ENCODE peak calls at places on chromosomes 6 and 20, in seven cellular contexts. H is brain microvascular endothelial cell, K is aorta, A is IMR-90, L is astrocyte, T is SJCRH30, M is thoracic aorta. V is an unnamed sample. For H3K36me3, the result is how much of the 10 kb centered on the place peaks cover.

GRCh38 chr20:43534791-43535350 is 24.0 kb upstream of the SGK2 start:
- DNase-seq in H (no peak), K (no peak), A (no peak), L (no peak), T (no peak), M (no peak), V (no peak)

GRCh38 chr6:37130704-37131103 is 39.2 kb upstream of the PIM1 start:
- DNase-seq in H (peak), K (peak), A (peak), L (peak), T (no peak), M (peak), V (no peak)

GRCh38 chr6:15577550-15578171 is 85.2 kb downstream of the DTNBP1 start:
- DNase-seq in H (no peak), K (no peak), A (peak), L (no peak), T (no peak), M (no peak), V (no peak)

GRCh38 chr20:16583444-16583843 is 10.2 kb upstream of the KIF16B start:
- DNase-seq in H (no peak), K (no peak), A (peak), L (no peak), T (no peak), M (no peak), V (no peak)

GRCh38 chr6:12490904-12491571 is 200.9 kb downstream of the EDN1 start:
- DNase-seq in H (peak), K (peak), A (peak), L (peak), T (no peak), M (peak), V (no peak)

GRCh38 chr20:56429496-56429895 is 17.4 kb downstream of the CASS4 start:
- DNase-seq in H (peak), K (no peak), A (peak), L (peak), T (no peak), M (no peak), V (no peak)

GRCh38 chr6:36912583-36912982 is 26.8 kb downstream of the C6orf89 start:
- DNase-seq in H (peak), K (no peak), A (peak), L (peak), T (peak), M (no peak), V (peak)

GRCh38 chr6:89387516-89388222 is 24.4 kb downstream of the RRAGD start:
- DNase-seq in H (no peak), K (no peak), A (no peak), L (no peak), T (no peak), M (no peak), V (no peak)

GRCh38 chr6:47288245-47289090 is 21.2 kb downstream of the TNFRSF21 start:
- DNase-seq in H (no peak), K (no peak), A (no peak), L (no peak), T (no peak), M (no peak), V (no peak)

GRCh38 chr6:154842828-154843227 is 109.6 kb downstream of the SCAF8 start:
- DNase-seq in H (no peak), K (no peak), A (no peak), L (no peak), T (peak), M (no peak), V (no peak)

GRCh38 chr6:44179648-44180047 is 21.0 kb downstream of the CAPN11 start:
- DNase-seq in H (no peak), K (no peak), A (no peak), L (no peak), T (no peak), M (no peak), V (no peak)

GRCh38 chr6:44180406-44180805 is 21.8 kb downstream of the CAPN11 start:
- DNase-seq in H (no peak), K (no peak), A (no peak), L (no peak), T (no peak), M (no peak), V (no peak)

GRCh38 chr6:44182911-44183390 is 24.3 kb downstream of the CAPN11 start:
- DNase-seq in H (no peak), K (no peak), A (no peak), L (no peak), T (no peak), M (no peak), V (no peak)

GRCh38 chr6:44179072-44179536 is 20.5 kb downstream of the CAPN11 start:
- DNase-seq in H (no peak), K (no peak), A (no peak), L (no peak), T (no peak), M (no peak), V (no peak)

DNA sequence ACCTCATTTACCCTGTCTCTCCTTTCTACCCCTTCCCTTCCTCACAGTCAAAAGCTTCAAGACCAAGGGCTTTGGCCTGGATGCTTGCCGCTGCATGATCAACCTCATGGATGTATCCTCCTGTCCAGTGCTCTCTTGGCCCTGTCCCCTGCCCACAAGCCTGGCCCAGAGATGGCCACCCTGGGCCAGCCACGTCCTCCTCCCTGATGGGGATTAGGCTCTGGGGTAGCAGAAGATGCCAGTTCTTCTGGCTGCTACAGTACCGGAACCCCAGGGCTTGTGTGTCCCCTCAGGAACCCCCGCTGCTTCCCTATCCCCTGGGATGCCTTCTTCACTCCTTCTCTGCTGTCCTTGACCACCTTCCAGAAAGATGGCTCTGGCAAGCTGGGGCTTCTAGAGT is 22.3 kb downstream of the CAPN11 start:
- DNase-seq in H (no peak), K (no peak), A (no peak), L (no peak), T (no peak), M (no peak), V (no peak)
- H3K36me3 ChIP-seq in H (under half), K (under half), A (under half), L (under half), T (under half), M (under half), V (under half)

DNA sequence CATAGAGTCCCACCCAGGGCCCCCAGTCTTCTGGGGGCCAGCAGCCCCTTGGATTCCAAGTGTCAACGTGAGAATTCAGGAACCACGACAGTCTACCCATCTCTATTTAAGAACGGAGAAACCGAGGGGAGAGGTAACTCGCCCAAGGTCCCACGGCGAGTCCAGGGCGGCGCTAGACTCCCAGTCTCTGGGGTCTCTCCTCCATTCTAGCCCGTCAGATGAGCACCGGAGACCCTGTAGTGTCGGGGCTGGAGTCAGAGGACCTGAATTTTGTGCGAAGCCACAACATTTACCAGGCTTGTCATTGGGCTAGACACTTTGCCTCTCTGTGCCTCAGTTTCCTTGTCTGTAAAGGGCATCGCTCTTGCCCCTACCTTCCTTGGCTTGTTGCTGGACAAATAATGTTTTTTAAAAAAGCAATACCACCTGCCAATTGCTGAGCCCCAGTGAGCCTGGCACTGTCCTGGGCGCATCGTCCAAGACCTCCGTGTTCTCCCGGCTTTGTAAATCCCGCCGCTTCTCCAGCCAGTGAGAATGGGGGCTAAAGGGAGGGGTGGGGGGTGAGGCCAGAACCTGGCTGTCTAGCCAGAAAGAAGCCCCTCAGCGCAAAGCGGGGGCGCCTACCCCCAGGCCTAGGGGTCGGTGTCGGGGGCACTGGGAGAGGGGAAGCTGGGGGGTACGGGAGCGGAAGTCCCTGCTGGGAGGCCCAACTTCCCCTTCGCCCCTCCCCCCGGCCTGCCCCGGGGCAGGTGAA is 91.7 kb downstream of the NCR2 start:
- DNase-seq in H (no peak), K (no peak), A (no peak), L (no peak), T (no peak), M (no peak), V (no peak)
- H3K4me3 ChIP-seq in H (peak), K (no peak), A (no peak), L (no peak), T (peak), M (peak), V (no peak)

GRCh38 chr6:130890531-130890950 is 63.3 kb downstream of the SMLR1 start:
- DNase-seq in H (no peak), K (no peak), A (peak), L (peak), T (no peak), M (no peak), V (no peak)

GRCh38 chr6:130893766-130894165 is 66.6 kb downstream of the SMLR1 start:
- DNase-seq in H (no peak), K (no peak), A (no peak), L (no peak), T (no peak), M (no peak), V (no peak)

GRCh38 chr6:130895516-130895915 is 68.3 kb downstream of the SMLR1 start:
- DNase-seq in H (no peak), K (no peak), A (no peak), L (no peak), T (no peak), M (no peak), V (no peak)

GRCh38 chr6:130896249-130896648 is 69.0 kb downstream of the SMLR1 start:
- DNase-seq in H (no peak), K (no peak), A (no peak), L (no peak), T (no peak), M (no peak), V (no peak)

GRCh38 chr6:130893277-130893676 is 66.1 kb downstream of the SMLR1 start:
- DNase-seq in H (no peak), K (peak), A (no peak), L (no peak), T (no peak), M (no peak), V (no peak)
- H3K36me3 ChIP-seq in H (under half), K (under half), A (under half), L (under half), T (under half), M (under half), V (under half)

DNA sequence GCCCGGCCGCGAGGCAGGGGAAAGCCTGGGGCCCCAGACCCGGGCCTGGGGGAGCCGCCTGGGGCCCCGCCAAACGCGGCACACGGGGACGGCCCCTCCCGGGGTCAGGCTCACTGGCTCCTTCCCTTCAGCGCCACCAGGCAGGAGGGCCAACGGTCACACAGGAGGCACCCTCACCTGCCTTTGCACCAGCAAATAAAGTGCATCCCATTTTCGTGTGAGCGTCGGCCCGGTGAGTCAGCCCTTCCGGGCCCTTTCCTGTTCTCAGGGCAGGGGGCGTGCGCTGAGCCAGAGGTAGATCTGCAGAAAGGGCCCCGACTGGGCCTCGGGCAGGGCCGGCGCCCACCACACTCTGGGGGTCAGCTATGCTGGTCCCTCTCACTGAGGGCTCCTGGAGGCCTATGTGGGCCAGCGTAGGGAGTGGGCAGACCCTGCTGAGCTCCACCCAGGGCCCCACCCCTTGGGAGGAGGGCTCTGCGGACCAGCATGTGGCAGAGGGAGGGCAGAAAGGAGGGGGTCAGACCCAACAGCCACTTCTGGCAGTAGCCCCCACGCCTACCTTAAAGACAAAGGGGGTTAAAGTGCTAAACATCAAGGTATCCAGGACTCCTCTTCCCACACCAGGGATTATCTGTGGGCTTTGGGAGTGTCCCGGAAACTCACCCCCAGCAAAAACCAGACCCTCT is 931 bp upstream of the UCKL1 start:
- DNase-seq in H (no peak), K (peak), A (peak), L (peak), T (peak), M (no peak), V (peak)
- H3K4me3 ChIP-seq in H (peak), K (peak), A (peak), L (peak), T (peak), M (peak), V (peak)

GRCh38 chr20:58994390-58995159 is 12.5 kb downstream of the CTSZ start:
- DNase-seq in H (no peak), K (no peak), A (no peak), L (no peak), T (no peak), M (no peak), V (no peak)
- H3K36me3 ChIP-seq in H (half or more), K (under half), A (half or more), L (half or more), T (half or more), M (half or more), V (half or more)